ENCODE peak calls at places on chromosomes 1 and 21, in six cellular contexts. S is A549, U is MM.1S, F is right cardiac atrium, C is psoas muscle, Z is PC-3. H is an unnamed sample. For H3K9me3, the result is how much of the 10 kb centered on the place peaks cover.

GRCh38 chr1:15257309-15257708 is 10.3 kb downstream of the FHAD1 start:
- DNase-seq in U (no peak), Z (no peak), C (no peak), S (no peak), F (no peak), H (no peak)

GRCh38 chr1:15758953-15759661 is 512 bp downstream of the FBLIM1 start:
- DNase-seq in Z (no peak), U (no peak), C (no peak), S (no peak), F (no peak), H (no peak)

GRCh38 chr21:46054447-46054846 is 43.5 kb upstream of the COL6A2 start:
- DNase-seq in S (no peak), Z (no peak), C (no peak), U (no peak), F (peak), H (no peak)

GRCh38 chr1:19690342-19690741 is 25.7 kb downstream of the HTR6 start:
- DNase-seq in Z (no peak), U (no peak), F (no peak), C (no peak), S (no peak), H (no peak)

GRCh38 chr1:224488806-224489584 is 54.4 kb upstream of the WDR26 start:
- DNase-seq in S (no peak), Z (no peak), U (no peak), F (no peak), C (no peak), H (no peak)

GRCh38 chr1:4081806-4082645 is 182.0 kb upstream of the C1orf174 start:
- DNase-seq in U (no peak), C (no peak), Z (no peak), F (no peak), S (no peak), H (no peak)

GRCh38 chr21:35764077-35764476 is 296.2 kb downstream of the SETD4 start:
- DNase-seq in S (no peak), F (no peak), Z (no peak), C (no peak), U (no peak), H (no peak)

GRCh38 chr1:13813398-13814012 is 113.5 kb downstream of the PRDM2 start:
- DNase-seq in S (no peak), C (no peak), Z (no peak), F (peak), U (no peak), H (no peak)

GRCh38 chr1:25620211-25620610 is 3.6 kb downstream of the MAN1C1 start:
- DNase-seq in S (no peak), U (peak), C (no peak), Z (no peak), F (no peak), H (no peak)

GRCh38 chr21:32753818-32754610 is 17.5 kb downstream of the PAXBP1 start:
- DNase-seq in S (no peak), C (no peak), U (no peak), Z (peak), F (no peak), H (no peak)

GRCh38 chr1:15691434-15692032 is 7.4 kb downstream of the PLEKHM2 start:
- DNase-seq in U (no peak), C (peak), S (no peak), F (peak), Z (no peak), H (no peak)

GRCh38 chr1:186461014-186461413 is at the start of gene PDC:
- DNase-seq in C (no peak), S (no peak), Z (no peak), F (no peak), U (no peak), H (no peak)

GRCh38 chr1:87765686-87766085 is 437.0 kb downstream of the LMO4 start:
- DNase-seq in U (no peak), C (no peak), F (no peak), Z (peak), S (peak), H (no peak)

GRCh38 chr1:14746393-14746792 is 147.9 kb downstream of the KAZN start:
- DNase-seq in C (no peak), F (no peak), U (no peak), S (no peak), Z (no peak), H (no peak)

GRCh38 chr1:156112276-156113137 is 2.0 kb upstream of the LMNA start:
- DNase-seq in C (no peak), U (no peak), F (peak), S (no peak), Z (no peak), H (peak)

GRCh38 chr1:232300461-232300860 is 329.5 kb downstream of the SIPA1L2 start:
- DNase-seq in S (no peak), F (no peak), C (no peak), Z (no peak), U (no peak), H (no peak)

GRCh38 chr21:41877901-41878830 is 978 bp downstream of the PRDM15 start:
- DNase-seq in F (no peak), U (peak), C (no peak), S (peak), Z (peak), H (peak)

GRCh38 chr21:41766883-41767605 is at the start of gene RIPK4:
- DNase-seq in F (peak), C (no peak), U (no peak), S (peak), Z (peak), H (peak)

GRCh38 chr1:33357099-33357498 is 36.2 kb upstream of the A3GALT2 start:
- DNase-seq in F (no peak), C (no peak), Z (no peak), S (no peak), U (no peak), H (no peak)

GRCh38 chr1:109361649-109362048 is 36.1 kb downstream of the SORT1 start:
- DNase-seq in F (no peak), S (no peak), C (no peak), Z (peak), U (no peak), H (no peak)

GRCh38 chr1:7561331-7561921 is 209.7 kb upstream of the VAMP3 start:
- DNase-seq in C (no peak), F (no peak), S (peak), Z (no peak), U (no peak), H (no peak)

GRCh38 chr21:20882462-20883415 is 115.5 kb upstream of the NCAM2 start:
- DNase-seq in S (peak), U (peak), F (peak), Z (peak), C (no peak), H (no peak)

GRCh38 chr1:25642710-25643109 is 26.1 kb downstream of the MAN1C1 start:
- DNase-seq in U (peak), F (peak), C (no peak), S (no peak), Z (no peak), H (peak)

GRCh38 chr1:163163861-163164582 is 38.7 kb downstream of the RGS5 start:
- DNase-seq in Z (peak), C (no peak), F (no peak), U (no peak), S (no peak), H (no peak)

GRCh38 chr1:5886541-5887435 is 105.4 kb downstream of the NPHP4 start:
- DNase-seq in U (no peak), S (no peak), F (no peak), C (no peak), Z (no peak), H (no peak)

GRCh38 chr1:117676615-117677130 is 70.8 kb downstream of the TENT5C start:
- DNase-seq in U (no peak), C (no peak), S (no peak), F (peak), Z (no peak), H (no peak)

GRCh38 chr1:57615956-57616355 is 192.1 kb upstream of the DAB1 start:
- DNase-seq in C (no peak), F (no peak), Z (no peak), S (no peak), U (no peak), H (no peak)

GRCh38 chr1:160030657-160031367 is 978 bp downstream of the PIGM start:
- DNase-seq in F (no peak), U (peak), S (no peak), C (no peak), Z (peak), H (no peak)

GRCh38 chr1:160768295-160768657 is 27.7 kb upstream of the LY9 start:
- DNase-seq in C (no peak), S (peak), F (peak), Z (peak), U (peak), H (peak)

GRCh38 chr1:83762419-83762818 is 236.5 kb downstream of the TTLL7 start:
- DNase-seq in S (no peak), F (no peak), U (no peak), C (no peak), Z (no peak), H (no peak)

GRCh38 chr1:83764209-83764608 is 234.7 kb downstream of the TTLL7 start:
- DNase-seq in F (no peak), C (no peak), S (no peak), U (no peak), Z (no peak), H (no peak)

GRCh38 chr1:83763281-83764095 is 235.4 kb downstream of the TTLL7 start:
- DNase-seq in S (no peak), Z (no peak), F (no peak), U (no peak), C (no peak), H (no peak)

GRCh38 chr1:83766182-83766825 is 232.6 kb downstream of the TTLL7 start:
- DNase-seq in F (no peak), U (no peak), S (no peak), C (no peak), Z (no peak), H (no peak)

GRCh38 chr1:83765125-83765524 is 233.8 kb downstream of the TTLL7 start:
- DNase-seq in F (no peak), Z (no peak), U (no peak), S (no peak), C (no peak), H (no peak)
- H3K27ac ChIP-seq in F (no peak), Z (no peak), U (no peak), S (no peak), C (no peak), H (no peak)

DNA sequence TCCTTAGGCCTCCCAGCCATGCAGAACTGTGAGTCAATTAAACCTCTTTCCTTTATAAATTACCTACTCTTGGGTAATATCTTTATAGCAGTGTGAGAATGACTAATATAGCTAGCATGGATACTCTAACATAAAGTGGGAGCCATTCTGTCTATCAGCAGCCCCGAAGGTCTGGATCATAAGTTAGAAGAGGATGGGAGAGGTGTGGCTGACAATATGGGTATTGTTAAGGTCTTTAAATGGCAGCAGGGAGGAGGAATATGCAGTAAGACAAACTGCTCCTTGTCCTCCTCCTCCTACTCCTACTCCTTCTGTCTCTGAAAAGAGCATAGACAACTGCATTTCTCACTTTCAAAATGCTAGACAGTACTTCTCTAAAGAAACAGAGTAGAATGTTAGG is 214.0 kb upstream of the C1orf87 start:
- DNase-seq in Z (no peak), C (no peak), U (no peak), S (no peak), F (no peak), H (no peak)
- H3K9me3 ChIP-seq in Z (under half), C (under half), U (under half), S (under half), F (under half), H (under half)

DNA sequence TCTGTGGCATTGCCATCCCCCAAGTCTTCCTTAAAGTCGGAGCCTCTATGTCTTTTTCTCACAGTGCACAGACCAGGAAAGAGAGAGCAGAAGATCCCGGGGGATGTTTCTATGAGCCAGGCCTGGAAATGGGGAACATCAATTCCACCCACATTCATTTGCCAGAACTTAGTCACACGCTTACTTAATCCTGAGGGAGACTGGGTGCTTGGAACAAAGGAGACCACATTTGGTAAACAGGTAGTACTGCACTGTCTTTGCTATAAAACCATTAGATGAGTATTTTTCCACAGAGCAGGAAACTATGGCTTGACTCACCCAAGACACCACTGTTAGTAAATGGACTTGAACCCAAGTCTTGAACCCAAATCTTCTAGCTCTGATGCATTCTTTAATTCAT is 60.7 kb upstream of the CTTNBP2NL start:
- DNase-seq in C (no peak), Z (no peak), U (no peak), S (no peak), F (no peak), H (no peak)
- H3K27ac ChIP-seq in C (no peak), Z (no peak), U (no peak), S (no peak), F (no peak), H (no peak)

GRCh38 chr1:248406721-248407692 is 4.2 kb downstream of the OR2T1 start:
- DNase-seq in C (no peak), F (no peak), U (no peak), S (no peak), Z (no peak), H (no peak)
- H3K9me3 ChIP-seq in C (under half), F (under half), U (under half), S (under half), Z (under half), H (under half)

DNA sequence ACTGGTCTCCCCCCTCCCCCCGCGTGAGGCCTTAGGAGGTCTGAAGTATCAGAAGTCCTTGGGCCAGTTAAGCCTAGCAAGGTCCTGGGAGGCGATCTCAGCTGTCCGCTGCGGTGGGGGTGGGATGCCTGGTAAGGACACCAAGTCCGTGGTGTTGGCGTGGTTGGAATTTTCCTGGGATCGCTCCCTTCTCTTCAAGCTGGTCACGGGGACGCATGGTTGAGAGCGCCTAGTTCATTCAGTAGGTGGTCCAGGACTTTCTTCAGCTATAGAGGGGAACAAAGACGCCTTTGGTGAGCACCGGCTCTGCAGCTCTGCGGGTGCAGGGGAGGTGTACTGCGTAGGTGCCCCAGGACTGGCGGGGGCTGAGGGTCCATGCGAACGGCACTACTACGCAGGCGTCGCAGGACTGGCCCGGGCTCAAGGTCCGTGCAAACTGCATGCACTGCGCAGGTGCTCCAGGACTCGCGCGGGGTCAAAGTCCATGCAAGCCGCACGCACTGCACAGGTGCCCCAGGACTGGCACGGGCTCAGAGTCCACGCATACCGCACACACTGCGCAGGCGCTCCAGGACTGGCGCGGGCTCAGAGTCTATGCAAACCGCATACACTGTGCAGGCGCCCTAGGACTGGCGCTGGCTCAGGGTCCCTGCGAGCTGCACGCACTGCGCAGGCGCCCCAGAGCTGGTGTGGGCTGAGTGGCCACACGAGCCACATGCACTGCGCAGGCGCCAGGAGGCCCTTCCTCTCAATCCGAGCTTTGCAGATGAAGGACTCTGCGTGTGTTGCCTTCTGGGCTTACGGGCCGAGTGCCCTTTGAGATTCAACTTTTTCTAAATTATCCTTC is 36.6 kb upstream of the HMGN1 start:
- DNase-seq in C (peak), Z (no peak), U (no peak), F (peak), S (peak), H (peak)
- H3K27ac ChIP-seq in C (peak), Z (no peak), U (no peak), F (peak), S (peak), H (peak)

GRCh38 chr1:227526524-227526923 is 36.8 kb upstream of the ZNF678 start:
- DNase-seq in C (no peak), U (no peak), S (no peak), F (no peak), Z (no peak), H (no peak)
- H3K9me3 ChIP-seq in C (half or more), U (under half), S (half or more), F (under half), Z (under half), H (under half)

GRCh38 chr1:46671554-46671953 is at the start of gene TEX38:
- DNase-seq in U (no peak), C (no peak), F (no peak), S (no peak), Z (no peak), H (no peak)
- H3K27ac ChIP-seq in U (no peak), C (no peak), F (no peak), S (no peak), Z (no peak), H (no peak)

GRCh38 chr1:49298304-49298703 is 521.6 kb upstream of the BEND5 start:
- DNase-seq in F (peak), C (peak), S (no peak), U (no peak), Z (peak), H (no peak)
- H3K9me3 ChIP-seq in F (under half), C (under half), S (under half), U (under half), Z (under half), H (under half)

GRCh38 chr1:243288062-243288461 is 32.2 kb downstream of the SDCCAG8 start:
- DNase-seq in U (no peak), Z (no peak), C (no peak), F (no peak), S (no peak), H (no peak)
- H3K27ac ChIP-seq in U (no peak), Z (peak), C (no peak), F (peak), S (peak), H (no peak)

H was measured in CD4-positive, alpha-beta memory T cell.